ENCODE peak calls at places on chromosome 1, in seven cellular contexts. N is PC-3, C is endodermal cell, F is SK-N-SH, Y is K562, R is HCT116, A is fibroblast of lung. T is an unnamed sample.

GRCh38 chr1:20110679-20111078 is 8.7 kb downstream of the PLA2G2D start:
- DNase-seq in N (peak), Y (peak), R (peak), C (no peak), F (no peak), A (peak), T (no peak)

GRCh38 chr1:24047101-24047459 is 64.9 kb downstream of the MYOM3 start:
- DNase-seq in C (no peak), Y (peak), N (peak), A (peak), R (peak), F (no peak), T (peak)

GRCh38 chr1:29539971-29540370 is 303.6 kb downstream of the PTPRU start:
- DNase-seq in R (no peak), A (no peak), F (no peak), Y (no peak), N (no peak), C (peak), T (no peak)

GRCh38 chr1:40625476-40626382 is 39.8 kb downstream of the RIMS3 start:
- DNase-seq in R (no peak), Y (no peak), A (peak), C (no peak), N (peak), F (no peak), T (no peak)

GRCh38 chr1:25715888-25716287 is 84.1 kb upstream of the SELENON start:
- DNase-seq in R (no peak), N (no peak), A (no peak), C (no peak), F (no peak), Y (peak), T (no peak)

GRCh38 chr1:15089244-15089992 is 64.1 kb upstream of the TMEM51 start:
- DNase-seq in C (no peak), F (no peak), N (peak), Y (no peak), R (no peak), A (no peak), T (no peak)

GRCh38 chr1:37946703-37947360 is at the start of gene INPP5B:
- DNase-seq in F (peak), A (peak), R (peak), Y (peak), N (no peak), C (peak), T (peak)

GRCh38 chr1:27382950-27383627 is at the start of gene CD164L2:
- DNase-seq in F (peak), A (no peak), R (no peak), N (peak), C (peak), Y (peak), T (peak)

GRCh38 chr1:177424746-177425145 is 254.0 kb downstream of the BRINP2 start:
- DNase-seq in R (no peak), N (no peak), A (no peak), Y (no peak), F (no peak), C (no peak), T (no peak)

GRCh38 chr1:215824245-215824644 is 257.1 kb downstream of the KCTD3 start:
- DNase-seq in A (peak), N (peak), C (peak), Y (no peak), R (no peak), F (no peak), T (no peak)

GRCh38 chr1:225980005-225980404 is 19.1 kb downstream of the SDE2 start:
- DNase-seq in R (no peak), C (no peak), F (no peak), Y (no peak), A (no peak), N (no peak), T (peak)

GRCh38 chr1:51317798-51318197 is 12.6 kb downstream of the TTC39A start:
- DNase-seq in N (no peak), A (no peak), F (no peak), C (peak), Y (no peak), R (no peak), T (no peak)

GRCh38 chr1:105485207-105485606 is 1571.3 kb upstream of the PRMT6 start:
- DNase-seq in N (peak), F (no peak), A (peak), Y (no peak), R (no peak), C (no peak), T (no peak)

GRCh38 chr1:210908257-210908656 is 225.7 kb downstream of the KCNH1 start:
- DNase-seq in C (no peak), N (no peak), A (no peak), Y (no peak), F (no peak), R (no peak), T (no peak)

GRCh38 chr1:161160763-161161162 is 1.5 kb downstream of the USP21 start:
- DNase-seq in Y (no peak), A (no peak), N (no peak), F (no peak), R (no peak), C (no peak), T (no peak)

GRCh38 chr1:161158316-161159016 is 834 bp upstream of the USP21 start:
- DNase-seq in A (no peak), C (no peak), R (no peak), N (peak), Y (peak), F (no peak), T (no peak)

GRCh38 chr1:161159915-161160248 is 582 bp downstream of the USP21 start:
- DNase-seq in A (no peak), N (no peak), F (no peak), R (no peak), C (no peak), Y (no peak), T (no peak)

GRCh38 chr1:161157867-161158266 is 1.4 kb upstream of the USP21 start:
- DNase-seq in A (no peak), C (no peak), F (no peak), R (no peak), N (no peak), Y (no peak), T (no peak)

DNA sequence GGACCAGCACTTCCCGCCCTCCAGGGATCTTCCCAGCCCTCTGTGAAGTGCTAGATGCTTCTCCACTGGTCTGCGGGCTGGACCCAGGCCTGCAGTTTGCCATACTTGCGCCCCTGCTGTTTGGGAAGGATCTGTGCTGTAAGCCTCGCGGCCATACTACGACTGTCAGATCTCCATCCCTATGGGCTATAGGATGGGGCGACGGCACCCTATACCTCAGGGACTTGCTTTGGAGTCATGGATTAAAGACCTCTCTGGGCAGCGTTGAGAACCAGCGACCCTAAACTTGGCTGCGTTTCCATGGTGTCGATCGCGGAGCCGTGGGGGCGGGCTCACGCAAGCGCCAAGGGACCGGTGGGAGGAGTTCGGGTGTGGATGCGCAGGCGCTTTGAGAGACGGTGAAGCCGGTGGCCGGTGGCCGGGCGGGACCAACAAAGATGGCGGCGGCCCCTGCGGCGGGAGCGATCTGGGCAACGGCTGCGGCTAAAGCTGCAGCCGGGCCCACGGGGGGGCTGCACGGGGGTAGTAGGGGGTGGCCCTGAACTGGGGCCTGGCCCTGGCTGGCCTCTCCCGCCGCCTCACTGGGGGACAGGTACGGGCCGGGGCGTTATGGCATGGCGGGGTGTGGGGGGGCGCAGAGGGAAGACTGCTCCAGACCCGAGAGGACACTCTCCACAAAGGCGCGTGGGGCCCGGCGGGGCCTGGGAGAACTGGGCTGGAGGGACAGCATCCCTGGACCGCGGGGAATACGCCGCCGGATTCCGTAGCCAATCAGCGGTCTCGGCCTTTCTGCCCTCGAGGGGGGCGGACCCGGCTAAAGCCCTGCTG is at the start of gene USP21:
- DNase-seq in C (peak), R (peak), N (peak), A (peak), Y (peak), F (peak), T (peak)
- TF ChIP-seq CTCF in C (peak), R (peak), N (peak), A (peak), Y (peak), F (peak), T (no peak)

GRCh38 chr1:239387304-239388231 is 1.2 kb downstream of the CHRM3 start:
- DNase-seq in Y (no peak), A (peak), N (peak), F (peak), C (peak), R (no peak), T (peak)
- H3K4me3 ChIP-seq in Y (no peak), A (no peak), N (peak), F (peak), C (peak), R (no peak), T (peak)

DNA sequence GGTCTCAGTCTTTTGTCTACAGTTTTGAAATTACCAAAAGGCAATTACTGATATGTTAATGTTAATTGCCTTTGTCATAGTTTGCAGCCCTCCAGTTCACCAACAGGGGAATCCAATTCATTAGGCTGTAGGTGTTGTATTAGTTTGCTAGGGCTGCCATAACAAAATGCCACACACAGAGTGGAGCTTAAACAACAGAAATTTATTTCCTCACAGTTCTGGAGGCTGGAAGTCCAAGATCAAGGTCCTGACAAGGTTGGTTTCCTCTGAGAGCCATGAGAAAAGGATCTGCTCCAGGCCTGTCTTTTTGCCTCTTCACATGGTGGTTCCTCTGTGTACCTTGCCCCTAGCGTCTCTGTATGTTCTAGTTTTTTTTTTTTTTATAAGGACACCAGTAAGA is 1.3 kb downstream of the RTCA start:
- DNase-seq in N (no peak), Y (no peak), R (no peak), F (no peak), A (no peak), C (no peak), T (no peak)
- H3K9ac ChIP-seq in N (peak), Y (peak), R (peak), F (peak), A (no peak), C (no peak), T (no peak)

DNA sequence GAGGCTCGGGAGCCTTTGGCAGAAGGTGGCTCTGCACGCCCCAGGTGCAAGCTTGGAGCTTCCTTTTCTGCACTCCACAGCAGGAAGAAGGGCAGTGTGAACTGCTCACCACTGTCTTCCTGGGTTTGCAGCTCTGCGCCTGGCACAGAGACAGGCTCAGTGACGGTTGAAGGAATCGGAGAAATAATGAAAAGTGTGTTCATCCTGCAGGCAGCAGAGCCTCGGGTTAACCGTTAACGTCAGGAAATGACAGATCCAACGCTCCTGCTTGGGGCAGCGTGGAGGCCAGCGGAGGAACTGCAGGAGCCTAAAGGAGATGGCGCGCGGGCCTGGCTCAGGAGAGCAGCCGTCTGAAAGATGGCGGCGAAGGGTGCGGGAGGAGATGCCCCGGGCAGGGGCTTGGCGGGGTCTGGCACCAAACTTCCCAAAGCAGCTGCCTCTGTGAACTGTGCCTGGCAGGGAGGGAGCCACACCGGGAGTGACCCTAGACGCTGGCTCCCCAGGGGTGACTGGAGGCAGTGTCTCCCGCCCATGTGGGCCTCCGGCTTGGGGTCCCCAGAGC is 10.9 kb upstream of the SAMD11 start:
- DNase-seq in R (no peak), N (no peak), F (no peak), Y (no peak), A (peak), C (peak), T (no peak)
- TF ChIP-seq CTCF in R (peak), N (no peak), F (no peak), Y (peak), A (peak), C (peak), T (peak)

GRCh38 chr1:203764105-203765028 is 616 bp upstream of the LAX1 start:
- DNase-seq in N (no peak), R (no peak), Y (no peak), A (no peak), C (no peak), F (no peak), T (no peak)
- H3K4me3 ChIP-seq in N (no peak), R (no peak), Y (no peak), A (no peak), C (no peak), F (no peak), T (no peak)

GRCh38 chr1:66933887-66934700 is 9.3 kb downstream of the MIER1 start:
- DNase-seq in N (peak), Y (no peak), A (no peak), F (no peak), R (no peak), C (no peak), T (no peak)
- H3K9ac ChIP-seq in N (peak), Y (peak), A (peak), F (peak), R (no peak), C (no peak), T (no peak)